ENCODE peak calls at places on chromosomes 12 and 14, in seven cellular contexts. A is stomach, C is SK-N-DZ, X is SHP77 treated with DMSO at 0.1 percent for 48 hours, F is endodermal cell, E is AG10803, Z is neural crest cell. W is an unnamed sample.

GRCh38 chr12:33044447-33044846 is 147.9 kb upstream of the PKP2 start:
- DNase-seq in F (no peak), Z (no peak), C (no peak), E (no peak), X (no peak), A (no peak), W (peak; percentile 33)

GRCh38 chr12:127270193-127270592 is 996.8 kb upstream of the TMEM132C start:
- DNase-seq in C (no peak), Z (no peak), X (no peak), A (no peak), F (no peak), E (peak; percentile 97), W (peak; percentile 86)

GRCh38 chr12:22101749-22102243 is 55.8 kb downstream of the CMAS start:
- DNase-seq in X (no peak), F (no peak), Z (no peak), A (no peak), C (no peak), E (peak; percentile 85), W (peak; percentile 98)

GRCh38 chr12:124777399-124778372 is 86.0 kb downstream of the SCARB1 start:
- DNase-seq in A (no peak), Z (no peak), F (no peak), X (no peak), C (no peak), E (no peak), W (peak; percentile 23)

GRCh38 chr12:65094722-65095121 is 26.4 kb downstream of the WIF1 start:
- DNase-seq in C (no peak), Z (no peak), A (no peak), X (no peak), E (no peak), F (no peak), W (no peak)

GRCh38 chr14:104282332-104283196 is 144.2 kb downstream of the KIF26A start:
- DNase-seq in X (no peak), F (peak; percentile 33), C (no peak), A (peak; percentile 18), Z (no peak), E (no peak), W (no peak)

GRCh38 chr12:83739602-83740001 is 1052.9 kb downstream of the TMTC2 start:
- DNase-seq in E (no peak), X (no peak), F (no peak), A (no peak), Z (no peak), C (no peak), W (no peak)

GRCh38 chr14:63908667-63909264 is 56.0 kb downstream of the SYNE2 start:
- DNase-seq in C (no peak), E (no peak), A (no peak), F (no peak), Z (no peak), X (no peak), W (no peak)

GRCh38 chr12:50258167-50258551 is 25.2 kb downstream of the LIMA1 start:
- DNase-seq in F (no peak), Z (no peak), C (no peak), A (no peak), E (peak; percentile 59), X (no peak), W (peak; percentile 37)

GRCh38 chr14:93231129-93231979 is 24.3 kb downstream of the UBR7 start:
- DNase-seq in A (no peak), E (peak; percentile 34), X (no peak), Z (no peak), C (peak; percentile 65), F (no peak), W (peak; percentile 50)

GRCh38 chr12:115337693-115338543 is 653.9 kb upstream of the TBX3 start:
- DNase-seq in X (peak; percentile 15), E (peak; percentile 82), C (no peak), Z (no peak), F (peak; percentile 75), A (no peak), W (peak; percentile 94)

GRCh38 chr14:93301821-93302447 is 30.9 kb downstream of the BTBD7 start:
- DNase-seq in X (no peak), E (peak; percentile 31), F (peak; percentile 65), C (peak; percentile 1), Z (no peak), A (no peak), W (peak; percentile 25)

GRCh38 chr14:21093018-21093417 is 5.4 kb downstream of the ZNF219 start:
- DNase-seq in F (no peak), Z (no peak), E (no peak), A (no peak), C (no peak), X (no peak), W (no peak)

GRCh38 chr12:68342966-68343365 is 10.8 kb upstream of the MDM1 start:
- DNase-seq in X (peak; percentile 10), E (no peak), Z (no peak), A (no peak), F (no peak), C (no peak), W (no peak)

GRCh38 chr14:101973356-101973755 is 9.0 kb downstream of the DYNC1H1 start:
- DNase-seq in X (no peak), A (no peak), C (no peak), E (no peak), F (no peak), Z (no peak), W (peak; percentile 43)

GRCh38 chr14:103084021-103084919 is at the start of gene LBHD2:
- DNase-seq in X (no peak), E (no peak), F (peak; percentile 61), C (no peak), Z (no peak), A (no peak), W (no peak)

GRCh38 chr14:81323621-81324400 is 76.3 kb downstream of the STON2 start:
- DNase-seq in X (no peak), Z (peak; percentile 7), A (peak; percentile 59), E (no peak), F (peak; percentile 88), C (peak; percentile 53), W (peak; percentile 95)

GRCh38 chr12:38911611-38912010 is 6.2 kb upstream of the CPNE8 start:
- DNase-seq in C (no peak), Z (no peak), X (no peak), A (no peak), F (peak; percentile 37), E (no peak), W (no peak)

GRCh38 chr12:63206908-63207307 is 55.9 kb upstream of the AVPR1A start:
- DNase-seq in Z (no peak), E (peak; percentile 7), X (peak; percentile 81), C (peak; percentile 13), A (no peak), F (no peak), W (peak; percentile 55)

GRCh38 chr14:93892505-93892839 is 34.7 kb upstream of the FAM181A start:
- DNase-seq in X (no peak), Z (no peak), E (no peak), C (no peak), F (no peak), A (no peak), W (no peak)

GRCh38 chr14:98138666-98139065 is 1133.3 kb downstream of the BCL11B start:
- DNase-seq in C (no peak), X (no peak), E (peak; percentile 16), Z (peak; percentile 42), F (peak; percentile 83), A (no peak), W (peak; percentile 59)

W was measured in epithelial cell of esophagus.